ENCODE peak calls at places on chromosomes 7 and 10, in ten cellular contexts. T is AG04450; B is NCI-H146; G is pulmonary artery endothelial cell; X is CD8-positive, alpha-beta memory T cell; W is NCI-H1092 treated with DMSO at 0.1 percent for 48 hours; L is stimulated activated CD4-positive, alpha-beta T cell treated with anti-CD3 and anti-CD28 coated beads, Interleukin-12 subunit alpha, Interleukin-12 subunit beta, amount 100 ng/mL, for 48 hours; H is naive thymus-derived CD4-positive, alpha-beta T cell; P is fibroblast of mammary gland; C is A549. F is an unnamed sample.

GRCh38 chr10:131068311-131068710 is 243.2 kb downstream of the TCERG1L start:
- DNase-seq in L (no peak), C (no peak), G (no peak), T (no peak), X (no peak), B (no peak), H (no peak), W (no peak), P (no peak), F (no peak)

GRCh38 chr7:104643587-104644217 is 315.3 kb downstream of the LHFPL3 start:
- DNase-seq in X (no peak), G (no peak), P (peak; percentile 18), W (peak; percentile 15), T (no peak), B (no peak), C (peak; percentile 9), H (no peak), L (no peak), F (no peak)

GRCh38 chr7:52017802-52018679 is 701.4 kb upstream of the COBL start:
- DNase-seq in W (no peak), X (no peak), L (no peak), C (peak; percentile 56), B (no peak), H (no peak), P (no peak), G (no peak), T (no peak), F (no peak)

GRCh38 chr10:114623661-114624294 is 34.3 kb downstream of the ABLIM1 start:
- DNase-seq in H (no peak), G (peak; percentile 52), C (peak; percentile 65), W (no peak), T (peak; percentile 65), X (no peak), L (no peak), P (peak; percentile 77), B (peak; percentile 85), F (no peak)

GRCh38 chr7:132613737-132614136 is 37.5 kb upstream of the PLXNA4 start:
- DNase-seq in B (no peak), L (no peak), G (no peak), X (no peak), P (no peak), H (no peak), W (no peak), T (no peak), C (no peak), F (no peak)

GRCh38 chr10:52999258-52999657 is 226.7 kb upstream of the MBL2 start:
- DNase-seq in P (no peak), T (no peak), C (no peak), G (no peak), B (no peak), L (no peak), H (no peak), X (no peak), W (no peak), F (no peak)

GRCh38 chr10:79976999-79977398 is 28.1 kb upstream of the SFTPD start:
- DNase-seq in L (no peak), H (no peak), X (no peak), W (no peak), P (no peak), G (no peak), B (peak; percentile 2), C (no peak), T (no peak), F (no peak)

GRCh38 chr7:84524714-84525694 is 330.4 kb upstream of the SEMA3A start:
- DNase-seq in T (no peak), P (peak; percentile 89), W (no peak), H (no peak), X (no peak), B (no peak), C (peak; percentile 95), L (no peak), G (peak; percentile 43), F (no peak)

GRCh38 chr7:104967595-104967994 is 46.4 kb upstream of the KMT2E start:
- DNase-seq in P (peak; percentile 56), C (no peak), X (no peak), G (no peak), L (no peak), W (no peak), T (no peak), H (no peak), B (no peak), F (no peak)

GRCh38 chr7:33632322-33632721 is 273.0 kb upstream of the BMPER start:
- DNase-seq in G (no peak), P (no peak), L (no peak), W (no peak), B (no peak), X (no peak), C (no peak), H (no peak), T (no peak), F (no peak)

GRCh38 chr10:24862586-24862985 is 89.8 kb downstream of the PRTFDC1 start:
- DNase-seq in B (no peak), P (no peak), G (no peak), W (no peak), H (no peak), T (no peak), L (no peak), C (no peak), X (no peak), F (no peak)

GRCh38 chr10:90930070-90930837 is 9.4 kb upstream of the ANKRD1 start:
- DNase-seq in L (no peak), B (peak; percentile 5), W (no peak), C (peak; percentile 90), T (peak; percentile 42), X (no peak), G (peak; percentile 79), P (peak; percentile 77), H (no peak), F (no peak)

F was measured in central memory CD4-positive, alpha-beta T cell.